ENCODE peak calls at places on chromosomes 12 and 14, in ten cellular contexts. X, C, P, U, W, V, K, S, M and Q are unnamed samples.

GRCh38 chr14:102591372-102591943 is 991 bp upstream of the RCOR1 start:
- DNase-seq in X (peak; percentile 69), C (peak; percentile 42), P (peak; percentile 42), U (no peak), W (peak; percentile 37), V (no peak), K (no peak), S (peak; percentile 22), M (peak; percentile 29), Q (peak; percentile 53)

GRCh38 chr14:81401420-81402122 is 1.4 kb upstream of the STON2 start:
- DNase-seq in X (no peak), C (no peak), P (no peak), U (no peak), W (no peak), V (peak; percentile 6), K (no peak), S (peak; percentile 49), M (peak; percentile 64), Q (no peak)

GRCh38 chr12:29741342-29742241 is 42.1 kb downstream of the TMTC1 start:
- DNase-seq in X (no peak), C (no peak), P (no peak), U (no peak), W (no peak), V (no peak), K (no peak), S (no peak), M (peak; percentile 82), Q (no peak)

GRCh38 chr12:130591736-130592135 is 124.4 kb downstream of the RIMBP2 start:
- DNase-seq in X (no peak), C (no peak), P (no peak), U (no peak), W (no peak), V (no peak), K (no peak), S (no peak), M (no peak), Q (no peak)

GRCh38 chr14:68552597-68552996 is 240.3 kb downstream of the ZFP36L1 start:
- DNase-seq in X (no peak), C (peak; percentile 64), P (no peak), U (no peak), W (no peak), V (no peak), K (no peak), S (no peak), M (peak; percentile 20), Q (no peak)

GRCh38 chr12:56261503-56262230 is 3.5 kb upstream of the ANKRD52 start:
- DNase-seq in X (no peak), C (no peak), P (no peak), U (no peak), W (no peak), V (no peak), K (no peak), S (no peak), M (peak; percentile 71), Q (no peak)

GRCh38 chr14:88554458-88555286 is at the start of gene PTPN21:
- DNase-seq in X (peak; percentile 85), C (peak; percentile 64), P (peak; percentile 77), U (no peak), W (peak; percentile 83), V (no peak), K (peak; percentile 77), S (peak; percentile 51), M (peak; percentile 64), Q (peak; percentile 82)

GRCh38 chr14:104296388-104297312 is 158.3 kb downstream of the KIF26A start:
- DNase-seq in X (peak; percentile 88), C (peak; percentile 17), P (no peak), U (no peak), W (no peak), V (no peak), K (no peak), S (no peak), M (no peak), Q (peak; percentile 10)

GRCh38 chr12:100248886-100249285 is 18.0 kb downstream of the DEPDC4 start:
- DNase-seq in X (no peak), C (no peak), P (no peak), U (no peak), W (no peak), V (no peak), K (no peak), S (no peak), M (peak; percentile 45), Q (no peak)

GRCh38 chr14:66435683-66436082 is 50.5 kb upstream of the CCDC196 start:
- DNase-seq in X (no peak), C (no peak), P (no peak), U (no peak), W (no peak), V (no peak), K (no peak), S (no peak), M (no peak), Q (no peak)

GRCh38 chr12:130336723-130337475 is 788 bp upstream of the PIWIL1 start:
- DNase-seq in X (no peak), C (no peak), P (no peak), U (no peak), W (no peak), V (no peak), K (no peak), S (no peak), M (no peak), Q (no peak)

GRCh38 chr14:67940476-67940875 is 120.9 kb downstream of the RAD51B start:
- DNase-seq in X (no peak), C (no peak), P (no peak), U (no peak), W (no peak), V (no peak), K (no peak), S (no peak), M (peak; percentile 36), Q (no peak)

GRCh38 chr12:76685246-76685678 is 78.7 kb upstream of the ZDHHC17 start:
- DNase-seq in X (no peak), C (no peak), P (peak; percentile 40), U (no peak), W (peak; percentile 19), V (peak; percentile 20), K (peak; percentile 59), S (no peak), M (peak; percentile 55), Q (peak; percentile 37)

GRCh38 chr12:39777465-39777864 is 157.9 kb upstream of the ABCD2 start:
- DNase-seq in X (no peak), C (no peak), P (no peak), U (no peak), W (no peak), V (no peak), K (no peak), S (no peak), M (no peak), Q (no peak)

GRCh38 chr14:53011053-53011462 is 60.2 kb upstream of the FERMT2 start:
- DNase-seq in X (peak; percentile 81), C (peak; percentile 83), P (peak; percentile 65), U (no peak), W (peak; percentile 85), V (peak; percentile 96), K (peak; percentile 92), S (peak; percentile 52), M (peak; percentile 99), Q (peak; percentile 76)

GRCh38 chr12:70598467-70599194 is 38.6 kb downstream of the PTPRB start:
- DNase-seq in X (no peak), C (no peak), P (peak; percentile 12), U (no peak), W (no peak), V (no peak), K (no peak), S (no peak), M (no peak), Q (no peak)
- TF ChIP-seq CTCF in X (no peak), C (no peak), P (no peak), U (no peak), W (no peak), V (no peak), K (no peak), S (no peak), M (no peak), Q (no peak)

GRCh38 chr14:22554706-22555572 is 34.1 kb downstream of the DAD1 start:
- DNase-seq in X (no peak), C (no peak), P (no peak), U (no peak), W (no peak), V (no peak), K (no peak), S (no peak), M (no peak), Q (no peak)
- H3K4me3 ChIP-seq in X (no peak overlapping the region), C (no peak overlapping the region), P (no peak overlapping the region), U (no peak overlapping the region), W (no peak overlapping the region), V (no peak overlapping the region), K (no peak overlapping the region), S (no peak overlapping the region), M (no peak overlapping the region), Q (no peak overlapping the region)

DNA sequence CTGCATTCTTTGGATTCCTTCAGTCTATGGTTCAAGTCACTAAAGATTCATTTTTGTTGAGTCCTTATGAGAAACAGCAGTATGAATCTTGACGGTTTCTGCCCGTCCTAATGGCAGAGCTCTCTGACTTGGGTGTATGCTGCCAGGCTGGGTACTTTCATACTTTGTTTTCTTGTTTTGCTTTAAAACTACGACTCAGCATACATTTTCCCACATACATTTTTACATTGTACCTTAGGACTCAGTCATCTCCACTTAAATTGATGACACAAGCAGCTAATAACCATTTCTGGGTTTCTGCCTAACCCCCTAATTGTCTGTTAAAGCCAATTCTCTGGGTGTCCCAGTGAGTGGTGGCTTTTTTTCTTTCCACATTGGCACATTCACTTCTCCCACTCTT is 4.8 kb upstream of the DDX55 start:
- DNase-seq in X (no peak), C (no peak), P (no peak), U (no peak), W (no peak), V (no peak), K (no peak), S (no peak), M (no peak), Q (no peak)
- H3K27ac ChIP-seq in X (no peak overlapping the region), C (no peak overlapping the region), P (no peak overlapping the region), U (no peak overlapping the region), W (no peak overlapping the region), V (no peak overlapping the region), K (no peak overlapping the region), S (no peak overlapping the region), M (no peak overlapping the region), Q (no peak overlapping the region)

GRCh38 chr12:52244615-52244994 is 11.6 kb downstream of the KRT7 start:
- DNase-seq in X (no peak), C (no peak), P (no peak), U (no peak), W (no peak), V (no peak), K (no peak), S (no peak), M (no peak), Q (no peak)
- TF ChIP-seq CTCF in X (no peak), C (no peak), P (no peak), U (no peak), W (no peak), V (no peak), K (no peak), S (no peak), M (no peak), Q (no peak)

GRCh38 chr12:2101798-2102197 is 49.0 kb downstream of the CACNA1C start:
- DNase-seq in X (no peak), C (no peak), P (no peak), U (no peak), W (no peak), V (no peak), K (no peak), S (no peak), M (no peak), Q (no peak)
- H3K4me3 ChIP-seq in X (no peak overlapping the region), C (no peak overlapping the region), P (no peak overlapping the region), U (no peak overlapping the region), W (no peak overlapping the region), V (no peak overlapping the region), K (no peak overlapping the region), S (no peak overlapping the region), M (no peak overlapping the region), Q (no peak overlapping the region)

GRCh38 chr12:6221146-6221545 is 20.9 kb downstream of the CD9 start:
- DNase-seq in X (no peak), C (no peak), P (no peak), U (no peak), W (no peak), V (no peak), K (no peak), S (no peak), M (no peak), Q (no peak)
- H3K27ac ChIP-seq in X (no peak overlapping the region), C (peak overlapping the region; percentile 86), P (no peak overlapping the region), U (peak overlapping the region; percentile 94), W (no peak overlapping the region), V (no peak overlapping the region), K (peak overlapping the region; percentile 14), S (peak overlapping the region; percentile 65), M (no peak overlapping the region), Q (peak overlapping the region; percentile 90)